ENCODE peak calls at places on chromosomes 11 and 22, in nine cellular contexts. F is left cardiac atrium; T is ACHN; G is anterior cingulate cortex; K is GM04503; R is neural crest cell; O is activated CD4-positive, CD25-positive, alpha-beta regulatory T cell; B is GM23338; X is foreskin fibroblast. L is an unnamed sample.

GRCh38 chr22:39351689-39352214 is 2.0 kb downstream of the SYNGR1 start:
- DNase-seq in F (no peak), R (peak), G (no peak), T (no peak), K (no peak), X (peak), O (no peak), B (peak), L (no peak)

GRCh38 chr11:19431059-19431398 is 190.3 kb upstream of the E2F8 start:
- DNase-seq in T (no peak), B (peak), X (no peak), F (no peak), R (no peak), O (no peak), K (no peak), G (no peak), L (no peak)

GRCh38 chr11:36478700-36479329 is 31.3 kb downstream of the TRAF6 start:
- DNase-seq in R (peak), B (peak), O (no peak), X (no peak), K (no peak), F (no peak), T (peak), G (peak), L (no peak)

GRCh38 chr22:36215976-36216375 is 14.4 kb upstream of the APOL4 start:
- DNase-seq in K (no peak), X (no peak), T (no peak), O (no peak), R (no peak), B (no peak), F (no peak), G (no peak), L (no peak)

GRCh38 chr11:96178014-96178745 is 164.8 kb downstream of the MAML2 start:
- DNase-seq in R (no peak), X (no peak), K (no peak), T (no peak), B (no peak), F (no peak), G (no peak), O (no peak), L (no peak)

GRCh38 chr11:120205596-120206161 is 5.2 kb upstream of the OAF start:
- DNase-seq in B (no peak), T (peak), K (no peak), X (peak), R (no peak), G (no peak), O (no peak), F (no peak), L (no peak)

GRCh38 chr11:8803973-8804372 is 107.0 kb upstream of the AKIP1 start:
- DNase-seq in G (no peak), F (no peak), X (no peak), K (no peak), R (no peak), B (no peak), T (no peak), O (no peak), L (peak)

GRCh38 chr11:34053161-34053686 is 1.7 kb downstream of the CAPRIN1 start:
- DNase-seq in R (peak), F (peak), O (peak), T (peak), G (peak), K (no peak), B (peak), X (peak), L (peak)

GRCh38 chr11:106395716-106396349 is 318.4 kb downstream of the AASDHPPT start:
- DNase-seq in G (no peak), X (no peak), F (no peak), T (no peak), R (no peak), O (no peak), K (no peak), B (no peak), L (no peak)

GRCh38 chr22:25829808-25830777 is 88.1 kb downstream of the MYO18B start:
- DNase-seq in G (no peak), F (no peak), K (no peak), T (no peak), R (no peak), O (no peak), B (no peak), X (no peak), L (peak)

GRCh38 chr11:73192272-73192671 is 25.8 kb upstream of the P2RY2 start:
- DNase-seq in G (no peak), X (no peak), O (no peak), T (no peak), R (no peak), K (no peak), F (no peak), B (no peak), L (no peak)

GRCh38 chr22:47575291-47575690 is 812.8 kb downstream of the TBC1D22A start:
- DNase-seq in F (no peak), T (no peak), R (no peak), X (no peak), B (no peak), O (no peak), K (no peak), G (no peak), L (no peak)

GRCh38 chr11:69905202-69905535 is 86.0 kb upstream of the FGF3 start:
- DNase-seq in G (no peak), R (no peak), T (no peak), K (no peak), F (no peak), O (no peak), X (no peak), B (no peak), L (no peak)

GRCh38 chr11:36304349-36304748 is 8.3 kb downstream of the PRR5L start:
- DNase-seq in X (no peak), B (no peak), R (no peak), K (no peak), O (no peak), F (no peak), T (no peak), G (no peak), L (no peak)

GRCh38 chr22:41780714-41781507 is 19.6 kb upstream of the CCDC134 start:
- DNase-seq in K (no peak), B (peak), T (no peak), G (no peak), X (no peak), O (peak), F (peak), R (no peak), L (peak)

GRCh38 chr11:72519220-72519881 is 85.0 kb upstream of the CLPB start:
- DNase-seq in R (no peak), G (no peak), T (no peak), B (no peak), O (no peak), F (no peak), K (no peak), X (no peak), L (no peak)

GRCh38 chr11:66047541-66048365 is 1.2 kb downstream of the GAL3ST3 start:
- DNase-seq in T (peak), B (no peak), G (no peak), F (no peak), R (no peak), O (no peak), K (no peak), X (no peak), L (no peak)

GRCh38 chr11:406796-407650 is 7.8 kb downstream of the SIGIRR start:
- DNase-seq in T (peak), K (peak), G (peak), R (peak), X (peak), O (peak), B (peak), F (peak), L (peak)

GRCh38 chr11:120137187-120137610 is 714 bp downstream of the TRIM29 start:
- DNase-seq in O (no peak), K (no peak), T (no peak), R (no peak), X (no peak), B (no peak), F (no peak), G (no peak), L (peak)

GRCh38 chr11:44990665-44991064 is 40.0 kb upstream of the TP53I11 start:
- DNase-seq in B (no peak), R (no peak), O (no peak), T (no peak), G (no peak), X (no peak), K (no peak), F (no peak), L (no peak)

GRCh38 chr11:13174090-13174489 is 103.5 kb upstream of the BMAL1 start:
- DNase-seq in O (no peak), B (no peak), X (no peak), G (no peak), T (no peak), R (no peak), K (no peak), F (no peak), L (no peak)

GRCh38 chr22:49307071-49307830 is 520.4 kb downstream of the BRD1 start:
- DNase-seq in T (no peak), O (no peak), R (no peak), K (no peak), X (no peak), B (no peak), G (no peak), F (no peak), L (no peak)

GRCh38 chr22:25205847-25206246 is 6.2 kb downstream of the CRYBB3 start:
- DNase-seq in F (no peak), R (no peak), G (no peak), T (no peak), O (no peak), X (no peak), B (no peak), K (no peak), L (no peak)

GRCh38 chr11:72069787-72070251 is 10.5 kb downstream of the NUMA1 start:
- DNase-seq in K (peak), R (no peak), X (peak), B (peak), T (peak), G (no peak), F (peak), O (no peak), L (peak)

GRCh38 chr22:32202161-32202538 is 2.7 kb downstream of the RFPL2 start:
- DNase-seq in B (no peak), T (no peak), G (no peak), R (no peak), X (no peak), F (no peak), O (no peak), K (no peak), L (no peak)